ENCODE peak calls at places on chromosomes 3 and 15, in six cellular contexts. K, T, R, B, P and Z are unnamed samples.

GRCh38 chr15:63587527-63587926 is 9.7 kb upstream of the FBXL22 start:
- DNase-seq in B (no peak), K (peak), R (no peak), T (no peak), P (no peak), Z (no peak)

GRCh38 chr3:98839846-98840245 is 61.6 kb downstream of the DCBLD2 start:
- DNase-seq in K (no peak), R (no peak), T (no peak), B (no peak), P (peak), Z (no peak)

GRCh38 chr15:64443016-64443415 is 17.4 kb upstream of the ZNF609 start:
- DNase-seq in B (no peak), R (no peak), K (no peak), P (peak), T (no peak), Z (no peak)

GRCh38 chr3:190319660-190320059 is 2.6 kb downstream of the CLDN1 start:
- DNase-seq in P (no peak), B (no peak), K (no peak), R (peak), T (no peak), Z (no peak)

GRCh38 chr3:76585794-76586392 is 454.0 kb upstream of the ROBO2 start:
- DNase-seq in T (no peak), P (peak), R (no peak), B (peak), K (no peak), Z (no peak)

GRCh38 chr3:50292924-50293801 is 934 bp upstream of the IFRD2 start:
- DNase-seq in K (peak), R (no peak), T (no peak), B (no peak), P (no peak), Z (no peak)

GRCh38 chr3:40366203-40367162 is 20.5 kb upstream of the ENTPD3 start:
- DNase-seq in T (no peak), P (peak), B (no peak), K (no peak), R (no peak), Z (no peak)

GRCh38 chr15:22884344-22884743 is 45.9 kb downstream of the NIPA2 start:
- DNase-seq in P (no peak), K (no peak), T (no peak), B (no peak), R (no peak), Z (no peak)

GRCh38 chr15:72970965-72971746 is 81.1 kb upstream of the NEO1 start:
- DNase-seq in B (no peak), K (no peak), T (no peak), R (no peak), P (peak), Z (no peak)

GRCh38 chr15:90872481-90873184 is 4.2 kb downstream of the FURIN start:
- DNase-seq in K (peak), P (peak), R (peak), B (peak), T (no peak), Z (no peak)

GRCh38 chr3:58679974-58680656 is 13.5 kb upstream of the FAM3D start:
- DNase-seq in P (no peak), B (peak), K (no peak), T (no peak), R (no peak), Z (no peak)

GRCh38 chr3:22443834-22444233 is 692.8 kb upstream of the ZNF385D start:
- DNase-seq in K (no peak), P (no peak), T (no peak), B (no peak), R (no peak), Z (no peak)

GRCh38 chr3:115194461-115194860 is 47.4 kb upstream of the ZBTB20 start:
- DNase-seq in T (no peak), B (no peak), R (no peak), P (no peak), K (no peak), Z (no peak)

GRCh38 chr3:190139365-190139764 is 18.7 kb upstream of the P3H2 start:
- DNase-seq in K (no peak), P (no peak), T (no peak), R (no peak), B (no peak), Z (no peak)

GRCh38 chr15:57476533-57476975 is 100.2 kb downstream of the CGNL1 start:
- DNase-seq in K (peak), R (no peak), B (no peak), T (no peak), P (peak), Z (no peak)

GRCh38 chr3:169522595-169523529 is 140.7 kb downstream of the MECOM start:
- DNase-seq in P (no peak), R (no peak), B (no peak), T (no peak), K (no peak), Z (no peak)

GRCh38 chr15:37108725-37109124 is 8.4 kb upstream of the MEIS2 start:
- DNase-seq in B (no peak), K (no peak), P (no peak), T (no peak), R (no peak), Z (no peak)

GRCh38 chr3:116176974-116177555 is 268.2 kb downstream of the LSAMP start:
- DNase-seq in P (no peak), K (no peak), R (no peak), B (no peak), T (no peak), Z (no peak)

GRCh38 chr15:28021281-28022039 is 77.7 kb downstream of the OCA2 start:
- DNase-seq in P (peak), K (no peak), R (peak), T (peak), B (peak), Z (no peak)

GRCh38 chr3:110261141-110261540 is 810.5 kb upstream of the NECTIN3 start:
- DNase-seq in T (no peak), K (no peak), B (no peak), R (no peak), P (no peak), Z (no peak)

GRCh38 chr3:33139996-33140395 is 26.2 kb downstream of the CRTAP start:
- DNase-seq in P (peak), R (no peak), K (no peak), B (no peak), T (no peak), Z (no peak)

GRCh38 chr3:105907790-105908189 is 39.0 kb upstream of the CBLB start:
- DNase-seq in P (peak), B (peak), K (no peak), T (no peak), R (no peak), Z (no peak)